ENCODE peak calls at places on chromosomes 12 and 14, in six cellular contexts. X is heart left ventricle, L is MM.1S, F is left ventricle myocardium inferior, Q is GM23338, Z is tibial artery. A is an unnamed sample.

GRCh38 chr12:6078378-6079083 is 45.9 kb downstream of the VWF start:
- DNase-seq in X (no peak), L (peak; percentile 54), F (no peak), Q (no peak), Z (no peak), A (no peak)

GRCh38 chr14:75738192-75738591 is 77.1 kb downstream of the TTLL5 start:
- DNase-seq in X (no peak), L (no peak), F (no peak), Q (no peak), Z (no peak), A (no peak)

GRCh38 chr12:59182660-59183455 is 262.6 kb upstream of the LRIG3 start:
- DNase-seq in X (no peak), L (no peak), F (no peak), Q (no peak), Z (no peak), A (no peak)

GRCh38 chr12:68428724-68429580 is 96.8 kb upstream of the MDM1 start:
- DNase-seq in X (no peak), L (no peak), F (no peak), Q (no peak), Z (no peak), A (no peak)

GRCh38 chr14:65206448-65207096 is 104.3 kb upstream of the MAX start:
- DNase-seq in X (no peak), L (peak; percentile 67), F (no peak), Q (no peak), Z (no peak), A (no peak)

GRCh38 chr12:96140110-96140509 is 54.1 kb upstream of the ELK3 start:
- DNase-seq in X (no peak), L (no peak), F (no peak), Q (no peak), Z (no peak), A (peak; percentile 52)

GRCh38 chr12:47772094-47772660 is 861 bp upstream of the SLC48A1 start:
- DNase-seq in X (no peak), L (no peak), F (no peak), Q (no peak), Z (no peak), A (no peak)

GRCh38 chr12:47393403-47393790 is 312.4 kb downstream of the RPAP3 start:
- DNase-seq in X (no peak), L (no peak), F (no peak), Q (no peak), Z (no peak), A (no peak)

GRCh38 chr14:93112891-93113677 is 2.6 kb downstream of the ITPK1 start:
- DNase-seq in X (peak; percentile 76), L (peak; percentile 66), F (peak; percentile 77), Q (peak; percentile 97), Z (peak; percentile 92), A (peak; percentile 87)

GRCh38 chr12:78210894-78211302 is 380.2 kb downstream of the NAV3 start:
- DNase-seq in X (no peak), L (no peak), F (no peak), Q (no peak), Z (no peak), A (peak; percentile 45)

GRCh38 chr14:62006116-62006737 is 244.0 kb downstream of the SNAPC1 start:
- DNase-seq in X (no peak), L (no peak), F (no peak), Q (no peak), Z (no peak), A (no peak)

GRCh38 chr14:39884091-39884490 is 451.9 kb upstream of the FBXO33 start:
- DNase-seq in X (no peak), L (no peak), F (no peak), Q (no peak), Z (no peak), A (no peak)

GRCh38 chr14:97306133-97306784 is 509.1 kb downstream of the VRK1 start:
- DNase-seq in X (no peak), L (peak; percentile 47), F (no peak), Q (no peak), Z (no peak), A (no peak)

GRCh38 chr14:102493096-102493495 is 16.5 kb downstream of the ANKRD9 start:
- DNase-seq in X (no peak), L (no peak), F (no peak), Q (no peak), Z (no peak), A (no peak)

GRCh38 chr14:73239463-73240241 is 2.3 kb downstream of the PAPLN start:
- DNase-seq in X (no peak), L (no peak), F (peak; percentile 51), Q (peak; percentile 77), Z (peak; percentile 77), A (no peak)

GRCh38 chr14:73237786-73238261 is 518 bp downstream of the PAPLN start:
- DNase-seq in X (no peak), L (no peak), F (no peak), Q (peak; percentile 68), Z (peak; percentile 19), A (no peak)

GRCh38 chr14:73238941-73239340 is 1.6 kb downstream of the PAPLN start:
- DNase-seq in X (no peak), L (no peak), F (no peak), Q (no peak), Z (peak; percentile 20), A (no peak)

GRCh38 chr14:73237219-73237785 is at the start of gene PAPLN:
- DNase-seq in X (no peak), L (no peak), F (no peak), Q (peak; percentile 65), Z (peak; percentile 34), A (no peak)

GRCh38 chr14:73238262-73238852 is 1.1 kb downstream of the PAPLN start:
- DNase-seq in X (no peak), L (no peak), F (no peak), Q (no peak), Z (peak; percentile 22), A (peak; percentile 54)
- H3K27me3 ChIP-seq in X (peaks cover 35% of the 10 kb centered on the region), L (peaks cover 11% of the 10 kb centered on the region), F (peaks cover 94% of the 10 kb centered on the region), Q (peaks cover 54% of the 10 kb centered on the region), Z (no peaks in the 10 kb centered on the region), A (peaks cover 26% of the 10 kb centered on the region)

GRCh38 chr12:106978035-106978800 is 8.7 kb downstream of the MTERF2 start:
- DNase-seq in X (peak; percentile 71), L (no peak), F (peak; percentile 73), Q (no peak), Z (peak; percentile 51), A (peak; percentile 77)

GRCh38 chr12:106975098-106975497 is 11.8 kb downstream of the MTERF2 start:
- DNase-seq in X (no peak), L (no peak), F (no peak), Q (no peak), Z (no peak), A (no peak)

GRCh38 chr12:106976668-106977067 is 10.3 kb downstream of the MTERF2 start:
- DNase-seq in X (no peak), L (no peak), F (no peak), Q (no peak), Z (no peak), A (no peak)

GRCh38 chr12:106974525-106974924 is 12.4 kb downstream of the MTERF2 start:
- DNase-seq in X (no peak), L (no peak), F (no peak), Q (no peak), Z (no peak), A (no peak)

DNA sequence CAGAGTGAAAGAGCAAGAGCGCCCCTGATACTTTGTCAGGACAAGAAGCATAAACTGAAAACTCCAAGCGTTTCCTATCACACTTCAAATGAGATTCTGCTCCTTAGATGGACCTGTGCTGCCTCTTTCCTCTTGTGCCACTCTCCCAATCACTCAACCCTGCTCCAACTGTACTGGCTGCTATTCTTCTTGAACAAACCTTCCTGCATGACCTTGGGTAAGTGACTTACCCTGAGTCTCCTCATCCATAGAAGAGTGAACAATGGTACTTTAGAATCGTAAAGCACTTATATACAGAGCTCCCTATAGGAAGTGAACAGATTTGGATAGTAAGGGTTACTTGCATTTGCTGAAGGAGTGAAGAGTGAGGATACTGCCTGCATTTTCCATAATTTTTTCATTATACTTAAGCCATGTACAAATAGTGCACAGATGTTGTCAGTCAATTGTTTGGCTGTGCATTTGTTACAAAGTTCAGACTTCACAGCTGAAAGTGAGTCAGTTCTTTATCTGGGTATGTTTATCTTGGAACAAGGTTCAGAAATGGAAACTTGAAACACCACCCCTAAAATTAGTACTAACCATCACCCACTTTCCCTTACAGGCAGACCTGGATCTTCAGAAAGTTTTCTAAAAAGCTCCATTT is 10.8 kb downstream of the MTERF2 start:
- DNase-seq in X (no peak), L (no peak), F (no peak), Q (no peak), Z (no peak), A (no peak)
- H3K27me3 ChIP-seq in X (no peaks in the 10 kb centered on the region), L (no peaks in the 10 kb centered on the region), F (no peaks in the 10 kb centered on the region), Q (no peaks in the 10 kb centered on the region), Z (no peaks in the 10 kb centered on the region), A (no peaks in the 10 kb centered on the region)

GRCh38 chr12:57517187-57517586 is 3.1 kb downstream of the DDIT3 start:
- DNase-seq in X (peak; percentile 39), L (no peak), F (no peak), Q (no peak), Z (no peak), A (no peak)
- H3K27me3 ChIP-seq in X (no peaks in the 10 kb centered on the region), L (no peaks in the 10 kb centered on the region), F (no peaks in the 10 kb centered on the region), Q (no peaks in the 10 kb centered on the region), Z (no peaks in the 10 kb centered on the region), A (no peaks in the 10 kb centered on the region)

GRCh38 chr12:129821964-129822363 is 81.9 kb downstream of the TMEM132D start:
- DNase-seq in X (no peak), L (no peak), F (no peak), Q (no peak), Z (no peak), A (no peak)
- H3K27me3 ChIP-seq in X (no peaks in the 10 kb centered on the region), L (no peaks in the 10 kb centered on the region), F (peaks cover 18% of the 10 kb centered on the region), Q (no peaks in the 10 kb centered on the region), Z (no peaks in the 10 kb centered on the region), A (no peaks in the 10 kb centered on the region)

GRCh38 chr14:21034707-21035106 is at the start of gene RNASE13:
- DNase-seq in X (no peak), L (no peak), F (no peak), Q (no peak), Z (no peak), A (no peak)
- H3K27me3 ChIP-seq in X (no peaks in the 10 kb centered on the region), L (no peaks in the 10 kb centered on the region), F (no peaks in the 10 kb centered on the region), Q (no peaks in the 10 kb centered on the region), Z (no peaks in the 10 kb centered on the region), A (no peaks in the 10 kb centered on the region)

GRCh38 chr12:111074965-111075364 is 154.6 kb upstream of the MYL2 start:
- DNase-seq in X (no peak), L (no peak), F (no peak), Q (no peak), Z (no peak), A (no peak)
- H3K27me3 ChIP-seq in X (no peaks in the 10 kb centered on the region), L (no peaks in the 10 kb centered on the region), F (peaks cover 51% of the 10 kb centered on the region), Q (no peaks in the 10 kb centered on the region), Z (no peaks in the 10 kb centered on the region), A (no peaks in the 10 kb centered on the region)

DNA sequence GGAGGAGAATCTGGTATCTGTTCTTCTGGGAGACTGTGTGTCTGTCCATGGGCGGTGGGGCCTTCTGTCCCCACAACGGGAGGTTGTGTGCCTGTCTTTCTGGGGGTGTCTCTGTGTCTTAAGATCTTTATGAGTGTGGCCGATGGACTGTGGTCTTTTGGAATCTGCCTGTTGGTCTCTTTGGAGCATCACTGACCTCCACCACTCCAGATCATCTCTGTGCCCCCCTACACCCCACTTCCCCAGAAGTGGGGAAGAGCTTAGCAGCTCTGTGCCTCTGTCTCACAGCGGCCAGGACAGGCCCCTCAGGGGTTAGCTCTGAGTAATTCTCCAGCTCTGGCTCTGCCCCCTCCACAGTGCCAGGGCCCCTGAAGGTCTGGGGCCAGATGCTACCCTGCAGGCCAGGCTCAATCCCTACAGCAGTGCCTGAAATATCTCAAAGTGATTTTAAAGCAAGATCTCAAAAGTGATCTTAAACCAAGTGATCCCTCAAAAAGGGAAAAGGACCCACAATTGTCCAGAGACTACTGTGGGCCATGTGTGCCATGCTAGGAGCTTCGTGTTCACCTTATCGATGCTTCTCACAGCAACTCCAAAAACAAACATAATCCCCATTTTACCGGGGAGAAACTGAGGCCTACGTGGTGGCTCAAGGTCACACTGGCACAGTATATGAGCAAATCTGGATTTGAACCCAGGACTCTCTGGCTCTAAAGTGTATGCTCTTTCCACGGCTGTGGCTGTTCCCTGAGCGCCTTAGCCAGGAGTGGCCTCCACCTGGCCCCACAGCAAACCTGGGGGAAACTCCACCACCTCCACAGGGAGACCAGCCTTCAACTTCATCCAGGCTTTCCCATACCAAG is 26.0 kb upstream of the KRT78 start:
- DNase-seq in X (no peak), L (no peak), F (no peak), Q (no peak), Z (no peak), A (no peak)
- H3K27me3 ChIP-seq in X (no peaks in the 10 kb centered on the region), L (no peaks in the 10 kb centered on the region), F (no peaks in the 10 kb centered on the region), Q (peaks cover 26% of the 10 kb centered on the region), Z (no peaks in the 10 kb centered on the region), A (no peaks in the 10 kb centered on the region)